ENCODE peak calls at places on chromosomes 6 and 20, in nine cellular contexts. One of them, this sample, is unnamed.

GRCh38 chr6:25889877-25890853 is 16.1 kb upstream of the SLC17A3 start:
- DNase-seq in mucosa of descending colon: peak
- DNase-seq in fibroblast of lung: peak
- DNase-seq in sigmoid colon: no peak
- DNase-seq in MG63: no peak
- DNase-seq in cardiac fibroblast: peak
- DNase-seq in A549: peak
- DNase-seq in fibroblast of pulmonary artery: peak
- DNase-seq in aorta: no peak
- DNase-seq in this sample: peak

GRCh38 chr6:82415820-82416219 is 52.2 kb downstream of the TPBG start:
- DNase-seq in sigmoid colon: no peak
- DNase-seq in fibroblast of lung: no peak
- DNase-seq in mucosa of descending colon: no peak
- DNase-seq in aorta: no peak
- DNase-seq in fibroblast of pulmonary artery: peak
- DNase-seq in MG63: peak
- DNase-seq in cardiac fibroblast: peak
- DNase-seq in A549: no peak
- DNase-seq in this sample: no peak

GRCh38 chr6:29505808-29506207 is 18.1 kb upstream of the MAS1L start:
- DNase-seq in aorta: no peak
- DNase-seq in A549: no peak
- DNase-seq in sigmoid colon: no peak
- DNase-seq in cardiac fibroblast: no peak
- DNase-seq in fibroblast of lung: no peak
- DNase-seq in mucosa of descending colon: no peak
- DNase-seq in MG63: no peak
- DNase-seq in fibroblast of pulmonary artery: no peak
- DNase-seq in this sample: no peak

GRCh38 chr20:43925786-43926185 is 11.1 kb downstream of the TOX2 start:
- DNase-seq in fibroblast of lung: peak
- DNase-seq in A549: no peak
- DNase-seq in sigmoid colon: no peak
- DNase-seq in cardiac fibroblast: peak
- DNase-seq in fibroblast of pulmonary artery: peak
- DNase-seq in mucosa of descending colon: peak
- DNase-seq in MG63: peak
- DNase-seq in aorta: peak
- DNase-seq in this sample: no peak

GRCh38 chr6:17714879-17715860 is 8.4 kb upstream of the NUP153 start:
- DNase-seq in A549: peak
- DNase-seq in cardiac fibroblast: peak
- DNase-seq in sigmoid colon: no peak
- DNase-seq in fibroblast of lung: peak
- DNase-seq in MG63: peak
- DNase-seq in fibroblast of pulmonary artery: peak
- DNase-seq in mucosa of descending colon: no peak
- DNase-seq in aorta: peak
- DNase-seq in this sample: peak

GRCh38 chr6:108699290-108700041 is 138.7 kb downstream of the FOXO3 start:
- DNase-seq in fibroblast of lung: no peak
- DNase-seq in aorta: no peak
- DNase-seq in cardiac fibroblast: peak
- DNase-seq in fibroblast of pulmonary artery: peak
- DNase-seq in mucosa of descending colon: no peak
- DNase-seq in A549: no peak
- DNase-seq in MG63: no peak
- DNase-seq in sigmoid colon: no peak
- DNase-seq in this sample: no peak

GRCh38 chr20:58688838-58689237 is 3.8 kb upstream of the NPEPL1 start:
- DNase-seq in MG63: no peak
- DNase-seq in mucosa of descending colon: no peak
- DNase-seq in cardiac fibroblast: no peak
- DNase-seq in aorta: no peak
- DNase-seq in fibroblast of pulmonary artery: peak
- DNase-seq in A549: no peak
- DNase-seq in sigmoid colon: no peak
- DNase-seq in fibroblast of lung: no peak
- DNase-seq in this sample: peak

GRCh38 chr20:41142241-41142640 is 4.9 kb downstream of the PLCG1 start:
- DNase-seq in cardiac fibroblast: no peak
- DNase-seq in fibroblast of lung: no peak
- DNase-seq in mucosa of descending colon: no peak
- DNase-seq in fibroblast of pulmonary artery: no peak
- DNase-seq in aorta: peak
- DNase-seq in A549: no peak
- DNase-seq in MG63: no peak
- DNase-seq in sigmoid colon: no peak
- DNase-seq in this sample: no peak

GRCh38 chr6:140867336-140867735 is 1265.4 kb upstream of the GJE1 start:
- DNase-seq in cardiac fibroblast: no peak
- DNase-seq in fibroblast of lung: no peak
- DNase-seq in mucosa of descending colon: no peak
- DNase-seq in fibroblast of pulmonary artery: no peak
- DNase-seq in MG63: no peak
- DNase-seq in aorta: no peak
- DNase-seq in A549: no peak
- DNase-seq in sigmoid colon: no peak
- DNase-seq in this sample: no peak

GRCh38 chr20:35729283-35729807 is 12.7 kb downstream of the RBM39 start:
- DNase-seq in A549: no peak
- DNase-seq in sigmoid colon: no peak
- DNase-seq in MG63: no peak
- DNase-seq in aorta: no peak
- DNase-seq in mucosa of descending colon: no peak
- DNase-seq in cardiac fibroblast: no peak
- DNase-seq in fibroblast of lung: no peak
- DNase-seq in fibroblast of pulmonary artery: no peak
- DNase-seq in this sample: no peak

GRCh38 chr6:166952122-166952521 is 4.2 kb downstream of the RNASET2 start:
- DNase-seq in mucosa of descending colon: no peak
- DNase-seq in fibroblast of pulmonary artery: no peak
- DNase-seq in fibroblast of lung: no peak
- DNase-seq in aorta: no peak
- DNase-seq in MG63: no peak
- DNase-seq in A549: no peak
- DNase-seq in cardiac fibroblast: no peak
- DNase-seq in sigmoid colon: no peak
- DNase-seq in this sample: no peak

GRCh38 chr6:166955121-166955864 is 1.1 kb downstream of the RNASET2 start:
- DNase-seq in sigmoid colon: peak
- DNase-seq in fibroblast of lung: no peak
- DNase-seq in fibroblast of pulmonary artery: no peak
- DNase-seq in aorta: no peak
- DNase-seq in cardiac fibroblast: no peak
- DNase-seq in MG63: peak
- DNase-seq in A549: peak
- DNase-seq in mucosa of descending colon: peak
- DNase-seq in this sample: no peak

GRCh38 chr6:166952567-166953464 is 3.5 kb downstream of the RNASET2 start:
- DNase-seq in A549: no peak
- DNase-seq in fibroblast of lung: no peak
- DNase-seq in MG63: no peak
- DNase-seq in sigmoid colon: no peak
- DNase-seq in fibroblast of pulmonary artery: no peak
- DNase-seq in cardiac fibroblast: no peak
- DNase-seq in mucosa of descending colon: no peak
- DNase-seq in aorta: no peak
- DNase-seq in this sample: no peak

GRCh38 chr6:166955865-166956443 is 396 bp downstream of the RNASET2 start:
- DNase-seq in mucosa of descending colon: no peak
- DNase-seq in fibroblast of lung: peak
- DNase-seq in sigmoid colon: no peak
- DNase-seq in MG63: peak
- DNase-seq in A549: no peak
- DNase-seq in cardiac fibroblast: no peak
- DNase-seq in aorta: no peak
- DNase-seq in fibroblast of pulmonary artery: no peak
- DNase-seq in this sample: no peak

DNA sequence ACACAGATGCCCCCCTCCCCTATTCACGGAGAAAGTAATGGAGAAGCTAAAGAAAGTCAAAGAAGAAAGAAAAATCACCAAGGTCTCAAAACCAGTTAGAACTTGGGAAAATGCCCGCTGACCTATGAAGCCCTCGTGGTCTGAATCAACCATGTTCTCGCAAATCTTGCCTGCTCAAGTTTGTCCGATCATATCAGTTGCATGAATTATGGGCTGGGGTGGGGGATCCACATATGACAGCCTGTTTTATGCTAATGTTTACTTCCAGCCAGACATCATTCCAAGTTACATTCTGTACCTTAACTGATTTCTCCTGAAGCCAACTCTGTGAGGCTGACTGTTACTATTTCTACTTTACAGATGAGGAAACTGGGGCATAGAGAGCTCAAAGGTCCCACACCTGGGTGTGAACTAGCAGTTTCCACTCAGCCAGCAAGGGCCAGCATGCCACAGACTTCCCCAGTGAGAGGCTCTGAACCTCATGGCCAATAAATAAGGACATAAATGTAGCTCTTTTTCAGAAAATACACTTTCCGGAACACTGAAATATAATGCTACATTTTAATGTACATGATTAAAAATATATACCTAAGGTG is 2.1 kb downstream of the RNASET2 start:
- DNase-seq in sigmoid colon: no peak
- DNase-seq in aorta: no peak
- DNase-seq in MG63: no peak
- DNase-seq in fibroblast of pulmonary artery: no peak
- DNase-seq in cardiac fibroblast: no peak
- DNase-seq in A549: no peak
- DNase-seq in fibroblast of lung: no peak
- DNase-seq in mucosa of descending colon: no peak
- DNase-seq in this sample: no peak
- H3K4me3 ChIP-seq in sigmoid colon: no peak
- H3K4me3 ChIP-seq in aorta: no peak
- H3K4me3 ChIP-seq in MG63: no peak
- H3K4me3 ChIP-seq in fibroblast of pulmonary artery: no peak
- H3K4me3 ChIP-seq in cardiac fibroblast: no peak
- H3K4me3 ChIP-seq in A549: no peak
- H3K4me3 ChIP-seq in fibroblast of lung: no peak
- H3K4me3 ChIP-seq in mucosa of descending colon: no peak
- H3K4me3 ChIP-seq in this sample: no peak

GRCh38 chr20:33178726-33179125 is 10.8 kb downstream of the BPIFA2 start:
- DNase-seq in fibroblast of lung: no peak
- DNase-seq in fibroblast of pulmonary artery: no peak
- DNase-seq in mucosa of descending colon: peak
- DNase-seq in sigmoid colon: no peak
- DNase-seq in aorta: no peak
- DNase-seq in A549: peak
- DNase-seq in cardiac fibroblast: no peak
- DNase-seq in MG63: no peak
- DNase-seq in this sample: no peak

GRCh38 chr20:33172781-33173180 is 4.8 kb downstream of the BPIFA2 start:
- DNase-seq in cardiac fibroblast: peak
- DNase-seq in aorta: no peak
- DNase-seq in mucosa of descending colon: no peak
- DNase-seq in fibroblast of pulmonary artery: peak
- DNase-seq in sigmoid colon: no peak
- DNase-seq in A549: peak
- DNase-seq in fibroblast of lung: no peak
- DNase-seq in MG63: no peak
- DNase-seq in this sample: no peak

GRCh38 chr20:33175123-33175522 is 7.2 kb downstream of the BPIFA2 start:
- DNase-seq in mucosa of descending colon: no peak
- DNase-seq in MG63: no peak
- DNase-seq in A549: no peak
- DNase-seq in sigmoid colon: no peak
- DNase-seq in fibroblast of lung: no peak
- DNase-seq in cardiac fibroblast: no peak
- DNase-seq in aorta: no peak
- DNase-seq in fibroblast of pulmonary artery: no peak
- DNase-seq in this sample: no peak

GRCh38 chr20:33177866-33178265 is 9.9 kb downstream of the BPIFA2 start:
- DNase-seq in A549: no peak
- DNase-seq in MG63: no peak
- DNase-seq in cardiac fibroblast: no peak
- DNase-seq in aorta: no peak
- DNase-seq in fibroblast of lung: no peak
- DNase-seq in mucosa of descending colon: no peak
- DNase-seq in sigmoid colon: no peak
- DNase-seq in fibroblast of pulmonary artery: no peak
- DNase-seq in this sample: no peak

GRCh38 chr20:33176101-33176500 is 8.1 kb downstream of the BPIFA2 start:
- DNase-seq in aorta: no peak
- DNase-seq in fibroblast of pulmonary artery: no peak
- DNase-seq in A549: no peak
- DNase-seq in cardiac fibroblast: no peak
- DNase-seq in sigmoid colon: no peak
- DNase-seq in fibroblast of lung: no peak
- DNase-seq in MG63: no peak
- DNase-seq in mucosa of descending colon: no peak
- DNase-seq in this sample: no peak
- H3K4me3 ChIP-seq in aorta: no peak
- H3K4me3 ChIP-seq in fibroblast of pulmonary artery: no peak
- H3K4me3 ChIP-seq in A549: no peak
- H3K4me3 ChIP-seq in cardiac fibroblast: no peak
- H3K4me3 ChIP-seq in sigmoid colon: no peak
- H3K4me3 ChIP-seq in fibroblast of lung: no peak
- H3K4me3 ChIP-seq in MG63: no peak
- H3K4me3 ChIP-seq in mucosa of descending colon: no peak
- H3K4me3 ChIP-seq in this sample: no peak

DNA sequence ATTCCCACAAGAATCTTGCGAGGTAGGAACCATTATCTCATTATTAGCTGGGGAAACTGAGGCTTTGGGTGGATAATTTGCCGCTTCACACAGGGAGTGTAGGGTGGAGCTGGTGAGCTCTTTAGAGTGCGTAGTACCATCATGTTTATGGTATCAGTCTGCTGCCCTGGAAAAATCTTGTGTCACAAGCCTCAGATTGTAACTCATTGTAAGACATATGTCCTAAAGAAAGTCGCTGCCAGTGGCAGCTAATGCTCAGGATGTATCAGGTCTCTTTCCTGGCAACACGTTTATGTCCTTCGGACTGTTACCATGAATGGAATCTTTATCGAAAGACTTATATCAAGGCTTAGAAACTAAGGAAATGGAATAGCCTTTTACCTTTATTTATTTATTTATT is 1.9 kb downstream of the ZFAND3 start:
- DNase-seq in fibroblast of pulmonary artery: no peak
- DNase-seq in fibroblast of lung: no peak
- DNase-seq in A549: no peak
- DNase-seq in sigmoid colon: no peak
- DNase-seq in mucosa of descending colon: no peak
- DNase-seq in cardiac fibroblast: no peak
- DNase-seq in MG63: no peak
- DNase-seq in aorta: no peak
- DNase-seq in this sample: no peak
- H3K4me3 ChIP-seq in fibroblast of pulmonary artery: peak
- H3K4me3 ChIP-seq in fibroblast of lung: peak
- H3K4me3 ChIP-seq in A549: peak
- H3K4me3 ChIP-seq in sigmoid colon: no peak
- H3K4me3 ChIP-seq in mucosa of descending colon: no peak
- H3K4me3 ChIP-seq in cardiac fibroblast: no peak
- H3K4me3 ChIP-seq in MG63: peak
- H3K4me3 ChIP-seq in aorta: peak
- H3K4me3 ChIP-seq in this sample: peak

DNA sequence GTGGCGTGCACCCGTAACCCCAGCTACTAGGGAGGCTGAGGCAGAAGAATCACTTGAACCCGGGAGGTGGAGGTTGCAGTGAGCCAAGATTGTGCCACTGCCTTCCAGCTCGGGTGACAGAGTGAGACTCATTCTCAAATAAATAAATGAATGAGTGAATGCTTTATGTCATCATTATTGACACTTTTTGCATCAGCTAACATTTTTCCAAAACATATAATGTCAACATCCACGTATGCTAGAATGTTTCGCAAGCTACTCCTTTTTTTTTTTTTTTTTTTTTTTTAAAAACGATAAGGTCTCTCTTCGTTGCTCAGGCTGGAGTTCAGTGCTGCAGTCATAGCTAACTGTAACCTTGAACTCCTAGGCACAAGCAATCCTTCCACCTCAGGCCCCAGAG is 72.2 kb downstream of the SENP6 start:
- DNase-seq in MG63: no peak
- DNase-seq in sigmoid colon: no peak
- DNase-seq in mucosa of descending colon: no peak
- DNase-seq in aorta: no peak
- DNase-seq in A549: peak
- DNase-seq in cardiac fibroblast: peak
- DNase-seq in fibroblast of pulmonary artery: peak
- DNase-seq in fibroblast of lung: no peak
- DNase-seq in this sample: no peak
- H3K4me3 ChIP-seq in MG63: no peak
- H3K4me3 ChIP-seq in sigmoid colon: no peak
- H3K4me3 ChIP-seq in mucosa of descending colon: no peak
- H3K4me3 ChIP-seq in aorta: no peak
- H3K4me3 ChIP-seq in A549: no peak
- H3K4me3 ChIP-seq in cardiac fibroblast: no peak
- H3K4me3 ChIP-seq in fibroblast of pulmonary artery: no peak
- H3K4me3 ChIP-seq in fibroblast of lung: no peak
- H3K4me3 ChIP-seq in this sample: no peak

This sample was measured in HFF-Myc.